ENCODE peak calls at places on chromosomes 3 and 15, in five cellular contexts. I is cardiac muscle cell, O is MCF 10A, W is B cell, H is coronary artery. N is an unnamed sample.
A peak's percentile ranks its signal among the peaks of the same experiment; 100 is the strongest.

GRCh38 chr3:64380539-64380938 is 155.3 kb upstream of the PRICKLE2 start:
- DNase-seq in I (no peak), O (no peak), W (no peak), H (no peak), N (no peak)

GRCh38 chr3:30864158-30864557 is 30.3 kb downstream of the GADL1 start:
- DNase-seq in I (no peak), O (no peak), W (no peak), H (no peak), N (no peak)

GRCh38 chr15:47331796-47332480 is 385.4 kb upstream of the SEMA6D start:
- DNase-seq in I (peak; percentile 35), O (peak; percentile 31), W (no peak), H (no peak), N (no peak)

GRCh38 chr15:72131922-72132321 is 13.7 kb downstream of the SENP8 start:
- DNase-seq in I (no peak), O (no peak), W (no peak), H (no peak), N (no peak)

GRCh38 chr15:20645956-20646355 is 104.4 kb upstream of the GOLGA6L6 start:
- DNase-seq in I (peak; percentile 6), O (peak; percentile 61), W (peak; percentile 53), H (no peak), N (peak; percentile 84)

GRCh38 chr3:38031022-38031994 is 1.9 kb upstream of the PLCD1 start:
- DNase-seq in I (peak; percentile 10), O (peak; percentile 93), W (no peak), H (peak; percentile 87), N (peak; percentile 68)

GRCh38 chr3:33439421-33440327 is 531 bp downstream of the UBP1 start:
- DNase-seq in I (peak; percentile 48), O (peak; percentile 39), W (peak; percentile 56), H (peak; percentile 83), N (no peak)

GRCh38 chr15:37109952-37110630 is 9.7 kb upstream of the MEIS2 start:
- DNase-seq in I (peak; percentile 82), O (no peak), W (no peak), H (no peak), N (peak; percentile 72)

GRCh38 chr15:70559223-70559823 is 204.0 kb downstream of the UACA start:
- DNase-seq in I (peak; percentile 67), O (no peak), W (peak; percentile 22), H (peak; percentile 67), N (no peak)

GRCh38 chr15:72835289-72835890 is 51.8 kb upstream of the ADPGK start:
- DNase-seq in I (peak; percentile 27), O (peak; percentile 25), W (no peak), H (peak; percentile 26), N (no peak)

GRCh38 chr15:68366314-68366713 is 65.6 kb downstream of the ITGA11 start:
- DNase-seq in I (no peak), O (no peak), W (no peak), H (no peak), N (no peak)

GRCh38 chr15:45364271-45364670 is 14.1 kb downstream of the GATM start:
- DNase-seq in I (no peak), O (no peak), W (no peak), H (no peak), N (no peak)

GRCh38 chr3:105610473-105610872 is 243.8 kb downstream of the ALCAM start:
- DNase-seq in I (no peak), O (no peak), W (no peak), H (no peak), N (no peak)

GRCh38 chr15:48500595-48500994 is 144.9 kb downstream of the FBN1 start:
- DNase-seq in I (no peak), O (no peak), W (no peak), H (no peak), N (no peak)

GRCh38 chr3:134511500-134511899 is 25.6 kb downstream of the CEP63 start:
- DNase-seq in I (no peak), O (no peak), W (no peak), H (no peak), N (no peak)

GRCh38 chr3:32584660-32585059 is 14.0 kb upstream of the DYNC1LI1 start:
- DNase-seq in I (no peak), O (no peak), W (no peak), H (no peak), N (no peak)

GRCh38 chr3:63911395-63911900 is 735 bp downstream of the SCAANT1 start:
- DNase-seq in I (peak; percentile 4), O (no peak), W (no peak), H (no peak), N (no peak)

GRCh38 chr15:69626095-69627066 is 173.8 kb downstream of the RPLP1 start:
- DNase-seq in I (no peak), O (no peak), W (no peak), H (no peak), N (no peak)

GRCh38 chr15:57364282-57365007 is 11.9 kb upstream of the CGNL1 start:
- DNase-seq in I (peak; percentile 58), O (no peak), W (peak; percentile 17), H (no peak), N (no peak)
- TF ChIP-seq CTCF in I (peak; percentile 60), O (no peak), W (no peak), H (no peak), N (no peak)

GRCh38 chr3:110886514-110886913 is 185.1 kb upstream of the NECTIN3 start:
- DNase-seq in I (no peak), O (no peak), W (no peak), H (no peak), N (no peak)

GRCh38 chr3:110878692-110879091 is 192.9 kb upstream of the NECTIN3 start:
- DNase-seq in I (no peak), O (no peak), W (no peak), H (no peak), N (no peak)

DNA sequence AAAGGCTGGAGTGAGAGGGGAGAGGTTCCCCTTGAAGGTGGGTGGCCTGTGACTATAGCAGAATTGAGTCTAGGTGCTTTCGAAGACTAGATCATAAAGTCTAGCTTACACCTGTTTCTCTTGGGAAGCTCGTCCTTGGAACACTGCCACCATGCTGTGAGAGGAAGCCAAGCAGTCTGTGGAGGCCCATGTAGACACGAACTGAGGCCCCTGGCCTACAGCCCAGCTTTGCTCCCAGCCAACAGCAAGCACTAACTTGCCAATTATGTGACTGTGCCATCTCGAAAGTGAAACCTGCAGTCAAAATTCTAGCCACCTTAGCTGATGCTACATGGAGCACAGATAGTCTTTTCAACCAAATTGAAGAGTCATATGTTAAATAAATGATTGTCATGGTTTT is 190.5 kb upstream of the NECTIN3 start:
- DNase-seq in I (peak; percentile 55), O (peak; percentile 96), W (peak; percentile 0), H (no peak), N (no peak)
- TF ChIP-seq CTCF in I (peak; percentile 10), O (peak; percentile 31), W (no peak), H (no peak), N (no peak)

DNA sequence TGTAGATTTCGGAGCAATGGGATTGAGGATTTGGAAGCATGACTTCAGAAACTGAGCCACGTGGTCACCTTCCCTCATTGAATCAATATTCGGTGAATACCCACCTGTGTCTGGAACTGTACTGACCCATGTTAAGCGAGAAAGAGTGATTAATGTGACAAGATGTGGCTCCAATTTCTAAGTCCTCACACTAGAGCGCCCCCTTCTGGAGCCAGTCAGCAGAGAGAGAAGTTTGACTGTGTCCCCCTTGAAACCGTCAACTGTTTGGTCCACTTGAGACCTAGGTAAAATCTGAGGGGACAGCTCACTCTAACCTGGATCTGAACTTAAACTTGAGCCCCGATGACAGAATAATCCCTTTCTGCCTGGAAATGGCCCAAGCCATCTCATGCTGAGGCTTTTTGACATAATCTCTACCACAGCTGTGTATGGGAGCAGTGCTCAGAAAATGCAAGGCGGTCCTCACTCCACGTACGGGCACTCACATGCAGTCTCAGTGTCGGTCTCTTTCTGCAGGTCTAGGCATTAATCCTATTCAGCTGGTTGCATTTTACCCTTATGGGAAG is 47.8 kb upstream of the LIMD1 start:
- DNase-seq in I (no peak), O (peak; percentile 37), W (no peak), H (no peak), N (no peak)
- TF ChIP-seq CTCF in I (peak; percentile 50), O (peak; percentile 44), W (peak; percentile 19), H (no peak), N (no peak)

GRCh38 chr3:100260685-100261480 is at the start of gene TBC1D23:
- DNase-seq in I (peak; percentile 100), O (peak; percentile 99), W (peak; percentile 97), H (peak; percentile 100), N (peak; percentile 100)
- TF ChIP-seq CTCF in I (no peak), O (no peak), W (no peak), H (no peak), N (no peak)

DNA sequence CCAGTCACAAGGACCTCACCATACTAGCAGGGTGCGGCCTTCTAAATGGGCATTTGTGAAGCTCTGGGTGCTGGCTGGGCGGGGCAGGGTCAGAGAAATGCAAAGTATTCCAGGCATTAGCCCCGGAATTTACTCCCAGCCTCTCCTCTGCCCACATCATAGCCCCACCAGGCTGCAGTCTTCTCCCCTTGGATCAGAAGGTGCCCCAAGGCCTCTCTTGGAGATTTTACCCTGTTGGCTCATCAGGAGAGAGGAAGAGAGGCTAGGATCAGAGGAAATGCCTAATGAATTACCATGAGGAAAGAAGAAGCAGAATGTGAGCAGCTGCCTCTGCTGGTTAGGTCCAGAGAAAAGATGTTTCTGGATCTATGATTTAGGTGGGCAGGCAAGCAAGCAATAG is 65.7 kb downstream of the BDH1 start:
- DNase-seq in I (peak; percentile 63), O (peak; percentile 56), W (no peak), H (no peak), N (no peak)
- TF ChIP-seq CTCF in I (no peak), O (no peak), W (no peak), H (no peak), N (no peak)

GRCh38 chr3:55486857-55487375 is at the start of gene WNT5A:
- DNase-seq in I (peak; percentile 60), O (peak; percentile 56), W (no peak), H (no peak), N (peak; percentile 91)
- TF ChIP-seq CTCF in I (no peak), O (no peak), W (no peak), H (no peak), N (no peak)

GRCh38 chr3:5799421-5799820 is 611.9 kb downstream of the EDEM1 start:
- DNase-seq in I (no peak), O (no peak), W (no peak), H (no peak), N (no peak)
- TF ChIP-seq CTCF in I (no peak), O (peak; percentile 28), W (no peak), H (no peak), N (no peak)